ENCODE peak calls at places on chromosomes 11 and 22, in seven cellular contexts. Y, K, H, L, X, O and T are unnamed samples.

GRCh38 chr11:123173856-123174186 is 21.2 kb downstream of the CLMP start:
- DNase-seq in Y (no peak), K (no peak), H (no peak), L (no peak), X (no peak), O (no peak), T (no peak)

GRCh38 chr11:1106387-1106786 is 31.7 kb downstream of the MUC2 start:
- DNase-seq in Y (no peak), K (no peak), H (no peak), L (no peak), X (no peak), O (no peak), T (no peak)

GRCh38 chr11:21965221-21965620 is 227.7 kb upstream of the ANO5 start:
- DNase-seq in Y (no peak), K (no peak), H (no peak), L (no peak), X (no peak), O (no peak), T (no peak)

GRCh38 chr11:70628881-70629844 is 230.8 kb downstream of the CTTN start:
- DNase-seq in Y (no peak), K (no peak), H (no peak), L (no peak), X (peak), O (peak), T (peak)

GRCh38 chr11:4032097-4032496 is 62.5 kb upstream of the RRM1 start:
- DNase-seq in Y (no peak), K (no peak), H (no peak), L (no peak), X (no peak), O (no peak), T (no peak)

GRCh38 chr11:94922675-94923347 is 50.5 kb downstream of the CWC15 start:
- DNase-seq in Y (no peak), K (no peak), H (no peak), L (no peak), X (no peak), O (no peak), T (no peak)

GRCh38 chr11:66115638-66116410 is 45.8 kb downstream of the PACS1 start:
- DNase-seq in Y (no peak), K (no peak), H (peak), L (no peak), X (no peak), O (no peak), T (no peak)

GRCh38 chr11:5369793-5370192 is 13.8 kb upstream of the OR51M1 start:
- DNase-seq in Y (peak), K (no peak), H (peak), L (no peak), X (no peak), O (peak), T (no peak)

GRCh38 chr11:62544521-62545436 is 1.8 kb downstream of the AHNAK start:
- DNase-seq in Y (no peak), K (no peak), H (no peak), L (peak), X (peak), O (peak), T (no peak)

GRCh38 chr22:48428556-48429371 is 1398.9 kb downstream of the BRD1 start:
- DNase-seq in Y (peak), K (no peak), H (no peak), L (no peak), X (no peak), O (no peak), T (no peak)

GRCh38 chr11:7186190-7186589 is 65.5 kb upstream of the SYT9 start:
- DNase-seq in Y (peak), K (no peak), H (peak), L (no peak), X (no peak), O (peak), T (no peak)

GRCh38 chr22:40519948-40520331 is 116.6 kb downstream of the MRTFA start:
- DNase-seq in Y (no peak), K (no peak), H (no peak), L (no peak), X (no peak), O (no peak), T (no peak)

GRCh38 chr22:40519284-40519947 is 117.1 kb downstream of the MRTFA start:
- DNase-seq in Y (no peak), K (no peak), H (no peak), L (no peak), X (no peak), O (no peak), T (no peak)

GRCh38 chr22:40520562-40520961 is 116.0 kb downstream of the MRTFA start:
- DNase-seq in Y (no peak), K (no peak), H (no peak), L (no peak), X (no peak), O (no peak), T (no peak)

GRCh38 chr22:40518840-40519239 is 117.7 kb downstream of the MRTFA start:
- DNase-seq in Y (no peak), K (no peak), H (no peak), L (no peak), X (no peak), O (no peak), T (no peak)

DNA sequence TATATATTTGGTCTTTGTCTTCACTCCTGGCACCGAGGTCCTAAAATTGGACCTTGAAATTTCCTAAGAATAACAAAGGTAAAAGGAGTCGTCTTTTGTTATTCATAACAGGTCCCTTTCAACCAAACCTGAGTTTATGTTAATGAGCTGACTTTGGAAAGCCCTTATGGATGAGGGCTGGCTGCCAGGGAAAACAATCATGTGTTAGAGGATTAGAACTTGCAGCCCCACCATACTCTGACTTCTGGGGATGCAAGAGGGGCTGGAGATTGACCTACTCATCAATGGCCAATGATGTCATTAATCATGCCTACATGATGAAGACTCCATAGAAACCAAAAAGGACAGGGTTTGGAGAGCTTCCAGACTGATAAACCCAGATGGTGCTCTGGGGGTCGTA is 118.9 kb downstream of the MRTFA start:
- DNase-seq in Y (no peak), K (no peak), H (no peak), L (no peak), X (no peak), O (no peak), T (no peak)
- H3K4me3 ChIP-seq in Y (no peak), K (no peak), H (no peak), L (no peak), X (no peak), O (no peak), T (no peak)

GRCh38 chr22:31104869-31105268 is 2.5 kb downstream of the SELENOM start:
- DNase-seq in Y (no peak), K (no peak), H (no peak), L (peak), X (no peak), O (no peak), T (no peak)

GRCh38 chr22:31105282-31105929 is 2.0 kb downstream of the SELENOM start:
- DNase-seq in Y (no peak), K (no peak), H (no peak), L (no peak), X (no peak), O (no peak), T (no peak)

GRCh38 chr22:31107206-31108118 is at the start of gene SELENOM:
- DNase-seq in Y (peak), K (peak), H (peak), L (peak), X (peak), O (peak), T (peak)

GRCh38 chr22:31106651-31107205 is 640 bp downstream of the SELENOM start:
- DNase-seq in Y (peak), K (no peak), H (peak), L (no peak), X (no peak), O (peak), T (no peak)

DNA sequence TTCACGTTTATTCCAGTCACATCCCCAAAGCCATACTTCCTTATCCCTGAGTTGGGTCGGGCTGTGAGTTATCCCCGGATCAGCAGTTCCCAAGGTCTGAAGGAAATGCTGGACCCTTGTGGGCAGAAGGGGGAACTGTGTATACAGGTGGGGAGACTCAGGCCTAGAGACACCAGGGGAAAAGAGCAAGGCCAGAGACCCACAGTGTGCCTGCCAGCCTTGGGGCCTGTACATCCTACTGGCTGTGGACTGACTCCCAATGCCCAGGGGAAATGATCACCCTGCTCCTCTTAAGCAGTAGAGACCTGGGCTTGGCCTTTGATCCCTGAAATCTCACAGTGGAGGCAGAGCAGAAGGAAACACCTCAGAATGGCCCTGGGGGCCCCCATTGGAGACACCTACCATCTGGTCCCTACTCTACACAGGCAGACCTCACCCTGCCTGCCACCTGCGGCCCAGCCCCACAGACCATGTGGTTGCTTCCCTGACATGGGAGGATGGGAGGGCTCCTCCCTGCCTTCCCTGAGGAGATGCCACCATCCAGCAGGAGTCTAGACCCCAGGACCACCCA is 1.3 kb downstream of the SELENOM start:
- DNase-seq in Y (no peak), K (no peak), H (no peak), L (peak), X (no peak), O (no peak), T (peak)
- H3K4me3 ChIP-seq in Y (peak), K (peak), H (peak), L (no peak), X (peak), O (peak), T (peak)

DNA sequence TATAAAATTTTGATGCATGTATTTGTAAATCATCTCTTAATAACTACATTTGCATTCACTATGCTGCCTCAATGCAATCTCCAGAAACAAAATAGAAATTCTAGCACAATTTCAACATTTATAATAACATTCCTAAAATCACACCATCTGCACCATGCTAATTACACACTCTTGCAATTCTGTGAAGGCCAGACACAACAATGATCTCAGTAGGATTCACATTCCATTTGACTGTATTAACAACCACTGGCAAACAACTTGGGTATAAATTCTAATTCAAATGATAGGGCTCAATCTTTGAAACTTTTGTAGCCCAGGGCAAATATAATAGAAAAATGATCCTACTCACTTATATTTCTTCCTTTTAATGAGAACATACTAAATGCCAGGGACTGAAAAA is 25.9 kb downstream of the RAB6A start:
- DNase-seq in Y (peak), K (no peak), H (peak), L (no peak), X (no peak), O (peak), T (no peak)
- H3K4me3 ChIP-seq in Y (no peak), K (no peak), H (no peak), L (no peak), X (no peak), O (no peak), T (no peak)

DNA sequence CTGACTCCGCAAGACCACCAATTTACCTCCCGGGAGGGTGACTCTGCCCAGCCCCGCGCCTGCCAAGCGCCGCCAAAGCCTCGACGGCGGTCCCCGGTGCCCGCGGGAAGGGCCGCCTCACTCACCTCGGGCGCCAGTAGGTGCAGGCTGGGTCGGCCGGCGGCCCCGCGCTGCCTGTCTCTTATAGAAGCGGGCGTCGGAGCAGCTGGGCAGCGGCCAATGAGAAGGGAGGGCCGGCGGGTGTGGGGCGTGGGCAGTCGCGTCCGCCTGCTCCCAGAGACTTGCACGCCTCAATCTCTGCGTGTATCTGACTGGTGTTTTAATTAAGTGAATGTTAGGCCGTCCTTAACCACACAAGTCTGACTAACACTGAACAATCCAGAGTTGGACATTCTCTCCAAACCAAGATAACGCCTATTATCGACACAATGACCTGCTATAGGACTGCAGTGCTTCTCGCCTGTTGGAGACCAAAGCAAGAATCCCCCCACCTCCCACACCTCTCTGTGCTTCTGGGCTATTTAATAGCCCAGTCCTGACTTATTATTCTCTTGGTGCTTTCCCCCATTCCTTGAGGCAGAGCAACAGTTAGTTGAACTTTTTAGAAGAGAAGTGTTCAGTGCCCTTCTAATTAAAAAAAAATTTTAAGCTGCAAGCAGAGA is at the start of gene TPH1:
- DNase-seq in Y (peak), K (no peak), H (peak), L (no peak), X (peak), O (peak), T (peak)
- H3K4me3 ChIP-seq in Y (no peak), K (no peak), H (no peak), L (no peak), X (peak), O (no peak), T (no peak)